ENCODE peak calls at places on chromosomes 7 and 10, in ten cellular contexts. R is stomach, N is SK-N-SH, J is sigmoid colon, Q is A549, P is H1, X is ovary, G is suprapubic skin, U is K562, S is transverse colon. Z is an unnamed sample.

GRCh38 chr7:150368884-150369739 is 490 bp downstream of the REPIN1 start:
- DNase-seq in R (peak), Q (peak), P (peak), G (no peak), S (peak), J (peak), N (peak), X (peak), U (peak), Z (no peak)

GRCh38 chr7:98996162-98996552 is 117.8 kb downstream of the TRRAP start:
- DNase-seq in J (no peak), Q (no peak), G (peak), P (no peak), S (no peak), U (no peak), X (no peak), R (no peak), N (no peak), Z (no peak)

GRCh38 chr10:102413053-102413705 is 5.4 kb downstream of the PSD start:
- DNase-seq in X (no peak), N (peak), Q (peak), U (peak), S (no peak), P (no peak), R (no peak), G (no peak), J (no peak), Z (no peak)

GRCh38 chr7:142248-142955 is 50.0 kb upstream of the FAM20C start:
- DNase-seq in N (no peak), R (peak), S (peak), G (peak), P (no peak), X (peak), Q (no peak), J (peak), U (no peak), Z (no peak)

GRCh38 chr7:27262121-27262520 is 19.5 kb downstream of the EVX1 start:
- DNase-seq in J (no peak), P (no peak), X (no peak), N (no peak), R (no peak), G (no peak), Q (no peak), S (no peak), U (no peak), Z (no peak)

GRCh38 chr7:30815016-30815854 is 44.0 kb downstream of the MINDY4 start:
- DNase-seq in X (no peak), N (no peak), J (peak), G (no peak), R (no peak), S (no peak), Q (no peak), P (peak), U (no peak), Z (peak)

GRCh38 chr7:138726288-138726687 is 25.1 kb upstream of the SVOPL start:
- DNase-seq in N (peak), R (no peak), S (no peak), J (no peak), U (peak), G (no peak), X (no peak), Q (no peak), P (no peak), Z (no peak)

GRCh38 chr10:52115823-52116222 is 198.3 kb upstream of the DKK1 start:
- DNase-seq in U (no peak), P (no peak), N (no peak), G (no peak), S (no peak), J (no peak), R (no peak), X (no peak), Q (peak), Z (no peak)

GRCh38 chr10:36036137-36036536 is 394.0 kb upstream of the FZD8 start:
- DNase-seq in J (no peak), P (no peak), S (no peak), N (no peak), G (no peak), X (no peak), U (no peak), Q (no peak), R (no peak), Z (no peak)

GRCh38 chr7:1914743-1915142 is 244.7 kb downstream of the ELFN1 start:
- DNase-seq in N (no peak), U (no peak), X (no peak), S (no peak), G (no peak), J (no peak), R (no peak), Q (no peak), P (no peak), Z (no peak)

GRCh38 chr7:78863248-78863647 is 590.2 kb downstream of the MAGI2 start:
- DNase-seq in J (no peak), Q (no peak), X (no peak), G (no peak), U (no peak), P (no peak), N (no peak), S (no peak), R (no peak), Z (no peak)

GRCh38 chr10:118832242-118832651 is 77.5 kb upstream of the CACUL1 start:
- DNase-seq in S (peak), N (peak), P (no peak), U (no peak), X (no peak), R (peak), J (peak), Q (no peak), G (no peak), Z (peak)

GRCh38 chr10:73591935-73592699 is 975 bp upstream of the USP54 start:
- DNase-seq in G (no peak), R (peak), P (no peak), X (no peak), J (peak), Q (peak), N (peak), U (peak), S (peak), Z (peak)

GRCh38 chr10:121708921-121709625 is 110.8 kb upstream of the FGFR2 start:
- DNase-seq in J (no peak), U (no peak), X (no peak), Q (no peak), R (no peak), S (no peak), N (no peak), P (no peak), G (no peak), Z (no peak)

GRCh38 chr10:16752099-16752498 is 65.1 kb downstream of the RSU1 start:
- DNase-seq in S (no peak), G (no peak), Q (no peak), X (no peak), R (no peak), U (no peak), P (no peak), N (no peak), J (no peak), Z (no peak)

GRCh38 chr7:47496666-47497065 is 85.2 kb downstream of the TNS3 start:
- DNase-seq in J (no peak), P (no peak), N (no peak), G (no peak), R (no peak), X (no peak), U (no peak), S (no peak), Q (no peak), Z (no peak)

GRCh38 chr7:107856806-107857540 is 34.0 kb upstream of the DLD start:
- DNase-seq in J (no peak), S (peak), G (no peak), U (no peak), P (no peak), X (no peak), N (no peak), Q (no peak), R (no peak), Z (no peak)

GRCh38 chr10:129972145-129972965 is 8.3 kb upstream of the EBF3 start:
- DNase-seq in J (peak), U (no peak), Q (no peak), S (no peak), X (no peak), N (peak), G (peak), P (peak), R (no peak), Z (no peak)

GRCh38 chr7:91240546-91240945 is 23.7 kb upstream of the FZD1 start:
- DNase-seq in J (no peak), Q (no peak), G (no peak), U (no peak), X (no peak), S (no peak), N (no peak), R (no peak), P (no peak), Z (no peak)

GRCh38 chr7:5043661-5044060 is 2.0 kb upstream of the RBAK start:
- DNase-seq in G (no peak), J (no peak), R (no peak), N (no peak), P (no peak), U (no peak), Q (no peak), S (no peak), X (no peak), Z (no peak)

GRCh38 chr10:101054351-101054750 is 7.4 kb upstream of the KAZALD1 start:
- DNase-seq in Q (no peak), R (no peak), J (no peak), G (no peak), S (no peak), X (no peak), U (no peak), N (no peak), P (no peak), Z (no peak)

GRCh38 chr10:78769526-78769925 is 299.2 kb upstream of the ZMIZ1 start:
- DNase-seq in R (no peak), S (no peak), N (no peak), Q (no peak), G (peak), J (no peak), X (no peak), U (no peak), P (no peak), Z (no peak)

DNA sequence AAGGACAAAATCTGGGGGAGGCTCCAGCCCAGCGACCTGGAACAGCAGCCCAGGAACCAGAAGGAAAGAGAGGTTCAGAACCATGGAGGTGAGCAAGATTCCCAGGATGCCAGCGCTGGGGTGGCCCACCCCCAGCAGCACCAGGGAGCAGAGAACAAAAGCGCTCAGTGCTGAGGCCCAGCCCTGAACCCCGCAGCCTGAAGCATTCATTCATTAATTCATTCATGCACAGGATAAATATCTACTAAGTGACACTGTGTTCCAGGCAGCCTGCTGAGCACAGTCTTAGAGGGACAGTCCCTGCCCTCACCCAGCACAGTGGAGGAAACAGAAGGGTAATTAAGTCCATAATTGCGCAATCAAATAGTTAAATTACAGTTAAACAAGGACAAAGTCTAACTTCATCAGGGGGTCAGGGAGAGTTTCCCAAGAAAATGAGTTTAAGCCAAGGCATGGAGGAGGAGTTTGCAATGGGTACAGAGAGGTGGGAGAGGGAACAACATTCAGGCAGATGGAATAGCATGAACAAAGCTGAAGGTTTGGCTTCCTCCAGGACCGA is 202.3 kb downstream of the GRID1 start:
- DNase-seq in X (no peak), N (no peak), J (peak), R (no peak), U (no peak), S (peak), P (no peak), G (peak), Q (no peak), Z (no peak)
- TF ChIP-seq EP300 in X (no peak), N (no peak), J (no peak), R (no peak), U (no peak), S (no peak), P (no peak), G (no peak), Q (no peak), Z (no peak)

GRCh38 chr10:88661018-88661417 is 3.2 kb upstream of the LIPF start:
- DNase-seq in S (no peak), N (no peak), Q (no peak), P (no peak), U (no peak), R (no peak), X (no peak), G (no peak), J (no peak), Z (no peak)
- TF ChIP-seq EP300 in S (no peak), N (no peak), Q (no peak), P (no peak), U (no peak), R (no peak), X (no peak), G (no peak), J (no peak), Z (no peak)

GRCh38 chr7:100793806-100794660 is 33.3 kb downstream of the EPHB4 start:
- DNase-seq in J (no peak), S (no peak), Q (no peak), X (no peak), N (no peak), R (no peak), P (no peak), U (no peak), G (no peak), Z (no peak)
- TF ChIP-seq EP300 in J (no peak), S (no peak), Q (no peak), X (no peak), N (no peak), R (no peak), P (no peak), U (no peak), G (no peak), Z (no peak)

GRCh38 chr10:132613566-132614348 is 76.2 kb downstream of the INPP5A start:
- DNase-seq in J (peak), X (peak), R (no peak), N (peak), P (no peak), U (no peak), G (peak), Q (no peak), S (no peak), Z (no peak)

GRCh38 chr10:132614431-132615341 is 77.1 kb downstream of the INPP5A start:
- DNase-seq in J (no peak), X (peak), R (no peak), P (no peak), Q (no peak), G (peak), S (no peak), U (no peak), N (peak), Z (no peak)

GRCh38 chr10:132616170-132616994 is 78.8 kb downstream of the INPP5A start:
- DNase-seq in S (no peak), R (no peak), P (no peak), N (no peak), X (peak), U (no peak), Q (no peak), G (peak), J (no peak), Z (no peak)

GRCh38 chr10:132616995-132617780 is 79.6 kb downstream of the INPP5A start:
- DNase-seq in U (no peak), R (no peak), J (peak), Q (no peak), G (peak), N (no peak), S (no peak), X (peak), P (no peak), Z (no peak)

GRCh38 chr10:132615346-132616169 is 78.0 kb downstream of the INPP5A start:
- DNase-seq in Q (no peak), N (peak), X (peak), U (no peak), R (no peak), S (no peak), G (peak), J (no peak), P (no peak), Z (no peak)
- TF ChIP-seq EP300 in Q (no peak), N (no peak), X (no peak), U (no peak), R (no peak), S (no peak), G (no peak), J (no peak), P (no peak), Z (no peak)

DNA sequence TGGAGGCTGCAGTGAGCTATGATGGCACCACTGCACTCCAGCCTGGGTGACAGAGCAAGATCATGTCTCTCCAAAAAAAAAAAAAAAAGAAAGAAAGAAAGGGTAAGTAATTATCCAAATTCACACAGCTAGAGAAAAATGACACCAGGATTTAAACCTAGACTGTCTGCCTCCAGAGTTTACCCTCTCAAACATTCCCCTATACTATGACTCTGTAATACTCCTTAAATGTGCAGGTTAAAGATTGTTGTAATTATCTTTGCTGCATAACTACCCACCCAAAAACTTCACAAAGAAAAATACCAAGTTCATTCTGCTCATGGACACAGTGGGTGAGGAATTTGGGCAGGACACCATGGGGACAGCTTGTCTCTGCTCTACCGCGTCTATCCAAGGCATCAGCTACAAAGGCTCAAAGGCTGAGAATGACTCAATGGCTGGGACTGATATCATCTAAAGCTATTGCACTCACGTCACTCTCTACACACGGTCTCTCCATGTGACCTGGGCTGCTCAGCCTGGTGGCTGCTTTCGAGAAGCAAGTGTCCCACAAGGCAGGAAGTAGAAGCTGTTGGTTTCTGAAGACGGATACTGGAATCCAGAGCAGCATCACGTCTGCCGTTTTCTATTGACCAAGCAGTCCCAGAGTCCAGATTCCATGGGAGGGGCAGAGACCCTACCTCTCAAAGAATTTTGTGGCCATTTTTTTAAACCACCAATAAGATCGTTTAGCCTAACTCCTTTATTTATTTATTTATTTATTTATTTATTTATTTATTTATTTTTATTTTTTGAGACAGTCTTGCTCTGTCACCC is 185.7 kb upstream of the AUTS2 start:
- DNase-seq in Q (peak), S (peak), J (no peak), P (no peak), R (no peak), U (no peak), X (no peak), N (peak), G (no peak), Z (peak)
- TF ChIP-seq EP300 in Q (no peak), S (no peak), J (no peak), P (no peak), R (no peak), U (no peak), X (no peak), N (no peak), G (no peak), Z (peak)

DNA sequence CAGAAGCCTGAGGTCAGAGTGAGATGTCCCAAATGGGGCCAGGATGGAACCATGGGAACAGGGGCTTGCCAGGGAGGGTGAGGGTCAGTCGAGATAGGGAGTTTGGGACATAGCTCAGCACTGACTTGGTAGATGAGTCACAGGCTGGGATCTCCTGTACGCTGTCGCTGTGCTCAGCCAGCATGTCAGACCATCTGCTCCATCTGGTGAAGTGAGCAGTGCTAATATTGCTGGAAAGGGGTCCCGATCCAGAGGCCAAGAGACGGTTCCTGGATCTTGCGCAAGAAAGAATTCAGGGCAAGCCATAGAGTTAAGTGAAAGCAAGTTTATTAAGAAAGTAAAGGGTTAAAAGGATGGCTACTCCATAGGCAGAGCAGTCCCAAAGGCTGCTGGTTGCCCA is 505.6 kb downstream of the GALNT17 start:
- DNase-seq in N (no peak), P (no peak), U (no peak), Q (no peak), G (no peak), X (no peak), R (no peak), J (no peak), S (no peak), Z (no peak)
- TF ChIP-seq EP300 in N (no peak), P (no peak), U (no peak), Q (no peak), G (no peak), X (no peak), R (no peak), J (no peak), S (no peak), Z (no peak)

DNA sequence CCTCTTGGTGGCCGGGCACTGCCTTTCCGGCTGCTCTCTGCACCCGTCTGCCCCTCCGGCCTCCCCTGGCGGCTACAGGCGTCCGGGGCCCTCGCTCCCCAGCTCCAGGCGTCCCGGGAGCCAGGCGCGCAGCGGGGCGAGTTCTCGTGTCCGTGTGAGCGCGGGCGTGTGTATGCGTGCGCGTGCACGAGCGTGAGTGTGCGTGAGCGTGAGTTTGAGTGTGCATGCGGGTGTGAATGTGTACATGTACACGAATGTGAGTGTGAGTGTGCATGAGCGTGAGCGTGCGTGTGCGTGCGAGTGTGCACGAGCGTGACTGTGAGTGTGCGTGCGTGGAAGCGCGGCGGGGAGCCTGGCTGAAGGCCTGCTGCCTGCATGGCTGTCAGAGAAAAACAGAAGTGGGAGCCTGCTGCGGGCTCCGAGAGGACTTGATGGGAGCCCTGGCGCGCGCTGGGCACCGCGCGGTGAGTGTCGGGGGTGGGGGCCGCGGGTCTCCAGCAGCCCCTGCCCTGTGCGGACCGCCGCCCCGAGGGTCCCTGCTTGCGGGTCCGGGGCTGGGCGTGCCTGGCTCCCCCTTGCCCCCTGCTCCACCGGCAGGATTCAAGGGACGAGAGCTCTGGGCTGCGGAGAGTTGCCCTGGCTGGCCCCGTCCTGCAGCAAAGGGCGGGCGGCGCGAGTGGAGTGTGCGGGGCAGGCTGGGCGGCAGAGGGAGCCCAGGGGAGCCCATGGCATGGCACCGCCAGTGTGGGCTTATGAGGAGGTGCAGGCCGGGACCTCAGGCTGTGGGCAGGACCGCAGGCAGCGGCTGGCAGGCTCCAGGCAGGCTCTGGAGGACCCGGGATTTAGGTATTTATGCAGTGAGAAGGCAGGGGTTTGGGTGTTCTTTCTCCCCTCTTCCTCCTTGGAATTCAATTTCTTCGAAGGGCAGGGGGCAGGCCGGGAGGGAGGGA is 75.8 kb upstream of the EN2 start:
- DNase-seq in U (no peak), J (no peak), P (peak), X (no peak), G (no peak), S (no peak), Q (no peak), R (no peak), N (peak), Z (no peak)
- TF ChIP-seq EP300 in U (no peak), J (no peak), P (no peak), X (no peak), G (no peak), S (no peak), Q (no peak), R (no peak), N (no peak), Z (no peak)

GRCh38 chr10:98267069-98267893 is 713 bp downstream of the LOXL4 start:
- DNase-seq in J (no peak), P (no peak), S (no peak), X (peak), R (no peak), U (no peak), G (peak), N (peak), Q (no peak), Z (no peak)
- TF ChIP-seq EP300 in J (no peak), P (no peak), S (no peak), X (no peak), R (no peak), U (no peak), G (no peak), N (no peak), Q (no peak), Z (no peak)

GRCh38 chr7:117458977-117459583 is 20.7 kb upstream of the CFTR start:
- DNase-seq in J (no peak), Q (peak), P (no peak), G (no peak), N (peak), S (no peak), U (peak), R (no peak), X (no peak), Z (no peak)
- TF ChIP-seq EP300 in J (no peak), Q (no peak), P (no peak), G (no peak), N (no peak), S (no peak), U (no peak), R (no peak), X (no peak), Z (no peak)

GRCh38 chr7:81632418-81632817 is 137.4 kb downstream of the HGF start:
- DNase-seq in U (no peak), J (no peak), G (no peak), X (no peak), R (no peak), N (no peak), S (no peak), P (no peak), Q (no peak), Z (no peak)
- TF ChIP-seq EP300 in U (no peak), J (no peak), G (no peak), X (no peak), R (no peak), N (no peak), S (no peak), P (no peak), Q (no peak), Z (no peak)

Z was measured in tibial nerve.